ENCODE peak calls at places on chromosomes 5 and 9, in four cellular contexts. R is nucleus accumbens, D is GM23338, P is vagina. Q is an unnamed sample.

GRCh38 chr5:169099801-169100734 is 200.9 kb downstream of the SLIT3 start:
- DNase-seq in R (no peak), D (no peak), P (no peak), Q (no peak)

GRCh38 chr5:150510460-150511263 is 2.7 kb downstream of the NDST1 start:
- DNase-seq in R (no peak), D (peak; percentile 35), P (no peak), Q (no peak)

GRCh38 chr9:94076557-94076956 is 7.7 kb upstream of the PTPDC1 start:
- DNase-seq in R (no peak), D (no peak), P (no peak), Q (peak; percentile 43)

GRCh38 chr9:12775373-12775962 is 648 bp downstream of the LURAP1L start:
- DNase-seq in R (peak; percentile 46), D (peak; percentile 50), P (no peak), Q (no peak)

GRCh38 chr5:179120951-179121666 is 60.9 kb downstream of the ZNF354C start:
- DNase-seq in R (no peak), D (no peak), P (peak; percentile 16), Q (no peak)

GRCh38 chr9:93818795-93819472 is 136.2 kb downstream of the BARX1 start:
- DNase-seq in R (no peak), D (no peak), P (peak; percentile 72), Q (no peak)

GRCh38 chr5:119681734-119682133 is 52.4 kb downstream of the FAM170A start:
- DNase-seq in R (no peak), D (no peak), P (no peak), Q (no peak)

GRCh38 chr5:82595083-82595482 is 316.9 kb upstream of the RPS23 start:
- DNase-seq in R (no peak), D (peak; percentile 46), P (no peak), Q (no peak)

GRCh38 chr9:121455527-121456239 is 44.0 kb downstream of the GGTA1 start:
- DNase-seq in R (no peak), D (no peak), P (no peak), Q (no peak)

GRCh38 chr9:107703651-107704050 is 214.1 kb upstream of the KLF4 start:
- DNase-seq in R (no peak), D (no peak), P (no peak), Q (no peak)

GRCh38 chr5:58208674-58209073 is 251.2 kb downstream of the PLK2 start:
- DNase-seq in R (no peak), D (no peak), P (no peak), Q (no peak)

GRCh38 chr5:143533978-143534763 is 130.7 kb upstream of the NR3C1 start:
- DNase-seq in R (no peak), D (no peak), P (no peak), Q (no peak)

GRCh38 chr5:126395198-126395597 is 28.0 kb upstream of the GRAMD2B start:
- DNase-seq in R (no peak), D (peak; percentile 23), P (no peak), Q (peak; percentile 57)

Q was measured in astrocyte of the cerebellum.